ENCODE peak calls at places on chromosomes 4 and X, in four cellular contexts. H is astrocyte of the spinal cord, P is foreskin fibroblast, F is GM12865. U is an unnamed sample.

GRCh38 chr4:173490256-173490655 is 39.8 kb downstream of the HAND2 start:
- DNase-seq in F (no peak), H (no peak), P (no peak), U (no peak)

GRCh38 chrX:45479835-45480422 is 279.3 kb upstream of the DIPK2B start:
- DNase-seq in H (peak), P (peak), F (no peak), U (peak)

GRCh38 chr4:11496313-11496956 is 67.7 kb upstream of the HS3ST1 start:
- DNase-seq in H (peak), P (no peak), F (no peak), U (no peak)

GRCh38 chr4:75745721-75746199 is 21.4 kb downstream of the USO1 start:
- DNase-seq in H (no peak), P (no peak), F (no peak), U (no peak)

GRCh38 chrX:66004928-66005831 is 34.7 kb downstream of the VSIG4 start:
- DNase-seq in H (no peak), F (no peak), P (no peak), U (no peak)

GRCh38 chr4:22877653-22878052 is 184.9 kb downstream of the GBA3 start:
- DNase-seq in H (no peak), P (no peak), F (no peak), U (no peak)

GRCh38 chr4:126790633-126791032 is 842.1 kb upstream of the INTU start:
- DNase-seq in P (peak), F (no peak), H (no peak), U (peak)

GRCh38 chr4:158193171-158193749 is 17.0 kb upstream of the TMEM144 start:
- DNase-seq in F (no peak), P (no peak), H (peak), U (no peak)

GRCh38 chr4:147325566-147325965 is 155.3 kb upstream of the EDNRA start:
- DNase-seq in H (peak), P (peak), F (no peak), U (no peak)

GRCh38 chr4:122854860-122855259 is 28.2 kb downstream of the FGF2 start:
- DNase-seq in H (no peak), F (no peak), P (no peak), U (no peak)

GRCh38 chr4:73487233-73487632 is 5.7 kb downstream of the AFM start:
- DNase-seq in H (no peak), F (no peak), P (no peak), U (no peak)

GRCh38 chr4:575281-576141 is 584 bp downstream of the TMEM271 start:
- DNase-seq in F (no peak), P (peak), H (peak), U (peak)

GRCh38 chr4:119604266-119604665 is 24.3 kb downstream of the PDE5A start:
- DNase-seq in P (no peak), H (no peak), F (no peak), U (no peak)

GRCh38 chrX:69038188-69038587 is 127.1 kb downstream of the PJA1 start:
- DNase-seq in P (no peak), F (no peak), H (no peak), U (no peak)

GRCh38 chr4:4761128-4761991 is 98.1 kb upstream of the MSX1 start:
- DNase-seq in P (no peak), F (peak), H (no peak), U (no peak)

GRCh38 chrX:12269484-12269883 is 131.2 kb downstream of the FRMPD4 start:
- DNase-seq in P (peak), F (no peak), H (no peak), U (no peak)

GRCh38 chrX:135421537-135421931 is 210 bp upstream of the SMIM10L2A start:
- DNase-seq in H (peak), P (peak), F (peak), U (peak)

GRCh38 chr4:124092101-124093057 is 620.2 kb downstream of the ANKRD50 start:
- DNase-seq in P (no peak), H (peak), F (no peak), U (no peak)

GRCh38 chr4:5780831-5781480 is 70.0 kb downstream of the EVC start:
- DNase-seq in F (no peak), P (peak), H (no peak), U (peak)

GRCh38 chr4:189828298-189828697 is 112.4 kb upstream of the FRG1 start:
- DNase-seq in P (no peak), F (no peak), H (no peak), U (no peak)

GRCh38 chrX:51855698-51856097 is 37.7 kb upstream of the MAGED1 start:
- DNase-seq in P (no peak), F (no peak), H (no peak), U (no peak)

GRCh38 chrX:11143931-11144678 is 33.0 kb downstream of the HCCS start:
- DNase-seq in H (peak), P (peak), F (peak), U (peak)

GRCh38 chr4:2327579-2327978 is 65.7 kb upstream of the MXD4 start:
- DNase-seq in F (no peak), P (no peak), H (no peak), U (no peak)

GRCh38 chr4:182521006-182521405 is 277.8 kb downstream of the TENM3 start:
- DNase-seq in F (no peak), H (no peak), P (no peak), U (no peak)

GRCh38 chrX:107978707-107979307 is 3.4 kb downstream of the TEX13B start:
- DNase-seq in F (peak), P (peak), H (peak), U (peak)
- TF ChIP-seq CTCF in F (peak), P (peak), H (peak), U (peak)

GRCh38 chr4:88208146-88208545 is 49.7 kb upstream of the ABCG2 start:
- DNase-seq in F (no peak), H (no peak), P (no peak), U (no peak)

GRCh38 chr4:88216395-88216794 is 58.0 kb upstream of the ABCG2 start:
- DNase-seq in H (no peak), P (no peak), F (no peak), U (no peak)

GRCh38 chr4:88215351-88215750 is 56.9 kb upstream of the ABCG2 start:
- DNase-seq in F (no peak), P (no peak), H (no peak), U (no peak)

GRCh38 chr4:88212253-88212561 is 53.8 kb upstream of the ABCG2 start:
- DNase-seq in F (no peak), H (no peak), P (no peak), U (no peak)

DNA sequence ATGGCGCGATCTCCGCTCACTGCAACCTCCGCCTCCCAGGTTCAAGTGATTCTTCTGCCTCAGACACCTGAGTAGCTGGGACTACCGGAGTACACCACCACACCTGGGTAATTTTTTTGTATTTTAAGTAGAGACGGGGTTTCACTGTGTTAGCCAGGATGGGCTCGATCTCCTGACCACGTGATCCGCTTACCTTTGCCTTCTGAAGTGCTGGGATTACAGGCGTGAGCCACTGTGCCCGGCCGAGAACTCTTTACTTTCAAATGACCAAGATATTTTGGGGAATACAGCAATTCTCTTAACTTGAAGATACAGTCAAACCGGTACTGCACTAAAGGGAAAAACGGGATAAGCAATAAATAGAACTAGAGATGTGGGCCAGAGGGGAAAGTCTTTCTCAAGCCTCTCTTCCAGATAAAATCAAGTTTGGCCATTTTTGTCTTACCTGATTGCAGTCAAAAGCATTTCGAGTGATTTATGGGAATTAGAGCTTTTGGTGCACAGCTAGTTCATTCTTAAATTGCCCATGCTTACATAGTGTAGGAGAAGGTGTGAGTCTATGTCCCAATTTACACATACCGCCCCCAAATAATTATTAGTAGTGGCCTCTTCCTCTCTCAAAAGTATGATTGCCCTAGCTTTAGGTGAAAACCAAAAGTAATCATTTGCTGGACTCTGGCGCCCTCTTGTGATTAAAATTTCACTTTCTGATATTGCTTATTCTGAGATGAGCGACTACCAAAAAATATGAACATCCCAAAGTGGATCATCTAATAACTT is 53.2 kb upstream of the ABCG2 start:
- DNase-seq in P (peak), F (peak), H (peak), U (peak)
- TF ChIP-seq CTCF in P (peak), F (peak), H (peak), U (peak)

GRCh38 chrX:72662020-72662747 is 51.9 kb downstream of the PHKA1 start:
- DNase-seq in P (no peak), F (no peak), H (no peak), U (no peak)

GRCh38 chrX:72663737-72664136 is 50.4 kb downstream of the PHKA1 start:
- DNase-seq in F (no peak), H (no peak), P (no peak), U (no peak)

GRCh38 chrX:72666451-72666850 is 47.7 kb downstream of the PHKA1 start:
- DNase-seq in F (no peak), P (no peak), H (no peak), U (no peak)
- TF ChIP-seq CTCF in F (no peak), P (no peak), H (no peak), U (no peak)

GRCh38 chr4:177380730-177381287 is 61.4 kb downstream of the AGA start:
- DNase-seq in P (no peak), F (peak), H (no peak), U (no peak)
- TF ChIP-seq CTCF in P (no peak), F (peak), H (no peak), U (peak)

DNA sequence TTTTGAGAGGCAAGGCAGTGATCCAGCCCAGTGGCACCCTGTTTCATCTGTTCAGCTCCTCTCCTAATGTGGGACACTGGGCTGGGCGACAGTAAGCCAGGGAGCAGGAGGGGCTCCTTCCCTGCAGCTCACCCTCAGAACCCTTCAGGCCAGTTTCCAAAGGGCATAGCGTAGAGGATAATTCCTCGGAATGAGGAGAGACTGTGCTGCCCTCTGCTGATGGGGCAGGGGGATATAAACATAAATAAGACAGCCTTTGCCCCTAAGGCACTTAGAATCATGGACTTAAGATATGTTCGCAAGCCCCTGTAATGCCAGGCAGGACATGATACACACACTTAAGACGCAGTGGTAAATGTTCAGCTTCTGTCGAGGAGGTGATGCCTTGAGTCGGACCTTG is 27.9 kb upstream of the ZNF185 start:
- DNase-seq in F (no peak), H (no peak), P (no peak), U (no peak)
- TF ChIP-seq CTCF in F (no peak), H (no peak), P (no peak), U (no peak)

DNA sequence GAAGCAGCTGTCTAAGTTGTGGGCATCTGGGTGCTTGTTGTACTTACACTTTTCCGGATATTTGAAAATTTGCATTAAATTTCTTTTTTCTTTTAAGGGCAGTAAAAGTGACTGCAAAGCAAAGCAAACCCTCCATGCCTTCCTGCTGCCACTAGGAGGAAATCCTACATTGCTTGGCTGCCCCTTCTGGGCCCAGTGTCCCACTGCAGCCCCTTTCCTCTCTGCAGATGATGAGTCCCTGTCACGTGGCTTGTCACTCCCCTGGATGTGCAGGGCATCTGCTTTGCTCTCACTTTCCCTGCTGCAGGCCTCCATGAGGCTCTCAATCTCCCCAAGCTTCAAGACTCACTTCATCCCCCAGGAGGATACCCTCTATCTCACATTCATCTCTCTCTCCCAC is 12.7 kb downstream of the TSR2 start:
- DNase-seq in F (peak), P (no peak), H (peak), U (peak)
- TF ChIP-seq CTCF in F (no peak), P (peak), H (peak), U (peak)

DNA sequence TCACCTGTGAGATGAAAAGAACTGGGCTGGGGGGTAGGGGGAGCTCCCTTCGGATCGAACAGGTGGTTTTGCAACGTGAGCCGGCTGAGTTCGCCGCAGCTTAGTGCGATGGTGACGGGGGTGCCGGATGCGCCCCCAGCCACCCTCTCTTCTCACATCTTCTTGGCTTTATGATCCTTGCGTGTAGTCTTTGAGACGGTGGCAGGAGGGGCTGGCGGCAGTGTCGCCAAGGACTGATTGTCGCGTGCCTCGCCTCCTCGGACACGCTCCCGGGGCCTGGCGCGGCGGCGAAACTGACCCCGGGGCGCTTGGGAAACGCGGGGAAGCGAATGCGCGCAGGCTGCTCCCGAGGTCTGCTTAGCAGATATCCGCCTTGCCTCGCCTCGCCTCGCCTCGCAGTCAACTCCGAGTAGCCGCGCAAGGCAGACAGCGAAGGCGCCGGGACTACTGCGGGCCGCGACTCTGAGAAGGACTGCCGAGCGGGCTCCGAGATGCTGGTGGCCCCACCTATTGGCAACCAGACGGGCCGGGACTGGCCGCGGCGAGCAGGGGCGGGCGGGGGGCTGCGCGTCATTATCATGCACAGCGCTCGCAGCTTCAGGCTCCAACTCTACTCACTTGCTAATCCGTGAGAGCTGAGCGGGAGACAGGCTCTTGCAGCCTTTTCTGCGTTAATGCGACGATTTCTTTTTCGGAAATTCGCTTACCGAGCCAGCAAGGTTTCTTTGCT is 1.5 kb downstream of the GRID2 start:
- DNase-seq in P (peak), H (peak), F (peak), U (peak)
- TF ChIP-seq CTCF in P (no peak), H (no peak), F (no peak), U (no peak)